ENCODE peak calls at places on chromosome 2, in eight cellular contexts. P is IMR-90; H is kidney tubule cell; Q is activated CD8-positive, alpha-beta memory T cell treated with anti-CD3 and anti-CD28 coated beads for 48 hours; T is CD4-positive, alpha-beta T cell; M is stromal cell of bone marrow; O is AG04450; U is right atrium auricular region. D is an unnamed sample.

GRCh38 chr2:9138507-9139085 is 68.0 kb upstream of the ASAP2 start:
- DNase-seq in O (no peak), H (no peak), Q (no peak), T (no peak), U (no peak), M (no peak), P (no peak), D (no peak)

GRCh38 chr2:158967114-158967730 is 1.2 kb upstream of the TANC1 start:
- DNase-seq in H (no peak), M (no peak), T (no peak), P (no peak), U (no peak), Q (no peak), O (no peak), D (no peak)

GRCh38 chr2:239285071-239285931 is 115.5 kb downstream of the HDAC4 start:
- DNase-seq in O (no peak), U (no peak), H (no peak), T (no peak), M (no peak), Q (no peak), P (no peak), D (no peak)

GRCh38 chr2:215974700-215975429 is 38.5 kb downstream of the MREG start:
- DNase-seq in O (no peak), H (no peak), P (no peak), U (no peak), M (no peak), T (no peak), Q (no peak), D (no peak)

GRCh38 chr2:3628800-3629199 is 29.2 kb upstream of the ALLC start:
- DNase-seq in U (no peak), T (peak), P (no peak), Q (no peak), H (no peak), M (no peak), O (no peak), D (no peak)

GRCh38 chr2:74079522-74080341 is 68.0 kb downstream of the BOLA3 start:
- DNase-seq in P (peak), Q (no peak), U (no peak), T (no peak), O (no peak), M (no peak), H (no peak), D (no peak)

GRCh38 chr2:81714817-81715216 is 1410.3 kb upstream of the LRRTM1 start:
- DNase-seq in Q (no peak), H (no peak), P (peak), T (no peak), M (no peak), U (no peak), O (no peak), D (no peak)

GRCh38 chr2:135064149-135064548 is 12.1 kb downstream of the RAB3GAP1 start:
- DNase-seq in O (no peak), H (no peak), T (no peak), U (no peak), M (no peak), Q (no peak), P (no peak), D (no peak)

GRCh38 chr2:44579136-44579836 is 217.5 kb downstream of the CAMKMT start:
- DNase-seq in H (peak), P (no peak), T (no peak), U (no peak), M (no peak), Q (no peak), O (no peak), D (no peak)

GRCh38 chr2:50575232-50575631 is 456.7 kb downstream of the NRXN1 start:
- DNase-seq in U (no peak), P (no peak), M (no peak), T (no peak), H (no peak), O (no peak), Q (no peak), D (no peak)

GRCh38 chr2:32250290-32250689 is 14.4 kb downstream of the NLRC4 start:
- DNase-seq in Q (no peak), O (no peak), M (no peak), U (no peak), P (no peak), T (no peak), H (no peak), D (no peak)

GRCh38 chr2:11853197-11853588 is 106.8 kb downstream of the LPIN1 start:
- DNase-seq in U (no peak), O (no peak), T (no peak), H (no peak), M (no peak), P (no peak), Q (no peak), D (no peak)

GRCh38 chr2:36663851-36664715 is 32.4 kb upstream of the VIT start:
- DNase-seq in H (peak), T (no peak), O (no peak), P (peak), Q (no peak), U (no peak), M (peak), D (peak)

GRCh38 chr2:207481924-207482323 is 47.8 kb upstream of the CREB1 start:
- DNase-seq in M (no peak), Q (no peak), H (peak), O (no peak), T (no peak), U (no peak), P (no peak), D (no peak)

GRCh38 chr2:65299246-65299645 is 71.6 kb downstream of the ACTR2 start:
- DNase-seq in Q (peak), H (peak), O (no peak), T (no peak), M (no peak), U (no peak), P (peak), D (peak)

GRCh38 chr2:62339837-62340236 is 143.9 kb downstream of the B3GNT2 start:
- DNase-seq in P (no peak), Q (no peak), T (no peak), O (no peak), M (no peak), U (no peak), H (no peak), D (no peak)

GRCh38 chr2:240636563-240637115 is 11.4 kb downstream of the GPR35 start:
- DNase-seq in M (no peak), P (no peak), O (no peak), H (no peak), Q (no peak), U (no peak), T (no peak), D (no peak)

GRCh38 chr2:17223171-17223570 is 295.1 kb downstream of the RAD51AP2 start:
- DNase-seq in T (no peak), M (no peak), Q (no peak), O (no peak), P (no peak), H (no peak), U (no peak), D (no peak)

GRCh38 chr2:131535526-131535925 is 7.8 kb downstream of the CCDC74A start:
- DNase-seq in P (no peak), Q (no peak), T (no peak), U (peak), O (no peak), M (no peak), H (no peak), D (no peak)

GRCh38 chr2:28326873-28327495 is 65.7 kb upstream of the FOSL2 start:
- DNase-seq in U (no peak), P (peak), H (no peak), M (no peak), Q (no peak), O (no peak), T (no peak), D (no peak)

GRCh38 chr2:72154386-72154785 is 6.7 kb upstream of the CYP26B1 start:
- DNase-seq in M (no peak), U (no peak), T (peak), P (no peak), O (no peak), Q (no peak), H (no peak), D (no peak)

GRCh38 chr2:215380699-215381098 is 55.2 kb downstream of the FN1 start:
- DNase-seq in U (no peak), P (no peak), Q (no peak), O (no peak), H (no peak), M (no peak), T (no peak), D (no peak)

GRCh38 chr2:222844323-222844722 is 16.5 kb upstream of the ACSL3 start:
- DNase-seq in P (peak), U (no peak), H (peak), Q (no peak), O (peak), T (no peak), M (peak), D (peak)

GRCh38 chr2:95275601-95276243 is 1.5 kb downstream of the PROM2 start:
- DNase-seq in Q (no peak), P (no peak), O (no peak), M (no peak), T (no peak), U (no peak), H (peak), D (peak)

GRCh38 chr2:10078704-10079191 is 1.5 kb downstream of the CYS1 start:
- DNase-seq in H (no peak), U (no peak), Q (no peak), O (no peak), T (no peak), M (peak), P (no peak), D (no peak)

GRCh38 chr2:12965540-12966269 is 249.0 kb downstream of the TRIB2 start:
- DNase-seq in P (peak), U (no peak), H (peak), M (peak), Q (no peak), T (no peak), O (peak), D (peak)

GRCh38 chr2:58870704-58871103 is 629.6 kb upstream of the FANCL start:
- DNase-seq in H (no peak), Q (no peak), U (no peak), P (peak), M (no peak), O (no peak), T (no peak), D (peak)

GRCh38 chr2:150319085-150319484 is 168.4 kb downstream of the RND3 start:
- DNase-seq in U (no peak), M (no peak), P (no peak), O (no peak), T (no peak), H (no peak), Q (no peak), D (no peak)

GRCh38 chr2:47903781-47904447 is 2.4 kb downstream of the FBXO11 start:
- DNase-seq in P (no peak), Q (no peak), U (no peak), T (no peak), O (no peak), H (peak), M (no peak), D (no peak)

GRCh38 chr2:223950448-223951347 is 5.6 kb upstream of the WDFY1 start:
- DNase-seq in Q (no peak), H (no peak), T (no peak), M (no peak), O (no peak), P (no peak), U (no peak), D (no peak)

GRCh38 chr2:16180631-16181030 is 240.3 kb downstream of the MYCN start:
- DNase-seq in H (no peak), P (no peak), U (no peak), M (no peak), T (no peak), Q (no peak), O (no peak), D (no peak)

D was measured in EL.